ENCODE peak calls at places on chromosomes 16 and 17, in ten cellular contexts. U is stimulated activated CD8-positive, alpha-beta memory T cell treated with anti-CD3 and anti-CD28 coated beads, Interleukin-12 subunit alpha, Interleukin-12 subunit beta, amount 100 ng/mL, for 4 hours; B is H54; W is naive thymus-derived CD4-positive, alpha-beta T cell; F is germinal center; H is EH; V is RPMI8226; S is mucosa of gallbladder; E is T-cell; I is amniotic stem cell. L is an unnamed sample.

GRCh38 chr17:72852267-72852945 is 240.1 kb downstream of the SLC39A11 start:
- DNase-seq in U (no peak), B (no peak), W (no peak), F (no peak), H (no peak), V (no peak), S (no peak), E (no peak), I (no peak), L (no peak)

GRCh38 chr16:1290860-1291575 is 18.4 kb upstream of the UBE2I start:
- DNase-seq in U (no peak), B (no peak), W (no peak), F (no peak), H (no peak), V (peak), S (no peak), E (no peak), I (no peak), L (no peak)

GRCh38 chr16:22813223-22813945 is 578 bp upstream of the HS3ST2 start:
- DNase-seq in U (no peak), B (no peak), W (no peak), F (peak), H (peak), V (peak), S (peak), E (no peak), I (no peak), L (peak)

GRCh38 chr16:27239906-27240655 is 28.5 kb downstream of the NSMCE1 start:
- DNase-seq in U (no peak), B (no peak), W (no peak), F (no peak), H (no peak), V (no peak), S (no peak), E (no peak), I (no peak), L (no peak)

GRCh38 chr16:87145181-87146176 is 171.7 kb downstream of the C16orf95 start:
- DNase-seq in U (no peak), B (peak), W (no peak), F (no peak), H (peak), V (no peak), S (no peak), E (no peak), I (no peak), L (peak)

GRCh38 chr16:50395763-50396710 is 27.2 kb upstream of the BRD7 start:
- DNase-seq in U (no peak), B (no peak), W (peak), F (no peak), H (no peak), V (no peak), S (no peak), E (peak), I (no peak), L (no peak)

GRCh38 chr16:85573696-85574641 is 39.2 kb upstream of the GSE1 start:
- DNase-seq in U (no peak), B (no peak), W (no peak), F (no peak), H (peak), V (no peak), S (no peak), E (no peak), I (no peak), L (no peak)

GRCh38 chr17:39754958-39755549 is 17.3 kb downstream of the GRB7 start:
- DNase-seq in U (no peak), B (no peak), W (no peak), F (no peak), H (peak), V (peak), S (no peak), E (no peak), I (no peak), L (peak)

GRCh38 chr17:1422907-1423306 is 22.9 kb upstream of the YWHAE start:
- DNase-seq in U (no peak), B (peak), W (no peak), F (no peak), H (peak), V (no peak), S (no peak), E (no peak), I (peak), L (peak)

GRCh38 chr17:66373944-66374817 is 71.8 kb downstream of the PRKCA start:
- DNase-seq in U (peak), B (no peak), W (peak), F (no peak), H (peak), V (peak), S (peak), E (peak), I (no peak), L (no peak)

GRCh38 chr17:77318021-77318420 is 177.3 kb downstream of the SEC14L1 start:
- DNase-seq in U (no peak), B (no peak), W (no peak), F (no peak), H (no peak), V (no peak), S (no peak), E (no peak), I (no peak), L (no peak)

GRCh38 chr16:80744856-80745255 is 59.5 kb downstream of the CDYL2 start:
- DNase-seq in U (no peak), B (no peak), W (no peak), F (no peak), H (no peak), V (no peak), S (no peak), E (no peak), I (no peak), L (no peak)

GRCh38 chr17:17981330-17981729 is 8.7 kb downstream of the DRC3 start:
- DNase-seq in U (no peak), B (no peak), W (no peak), F (no peak), H (no peak), V (no peak), S (no peak), E (no peak), I (no peak), L (no peak)

GRCh38 chr17:4940625-4941021 is 555 bp downstream of the RNF167 start:
- DNase-seq in U (no peak), B (no peak), W (no peak), F (peak), H (no peak), V (no peak), S (no peak), E (no peak), I (no peak), L (peak)

GRCh38 chr16:86019446-86020047 is 120.6 kb downstream of the IRF8 start:
- DNase-seq in U (no peak), B (no peak), W (no peak), F (no peak), H (no peak), V (peak), S (no peak), E (no peak), I (no peak), L (no peak)

GRCh38 chr16:11977206-11978041 is 890 bp downstream of the SNX29 start:
- DNase-seq in U (no peak), B (peak), W (no peak), F (no peak), H (peak), V (peak), S (no peak), E (no peak), I (peak), L (peak)

GRCh38 chr16:14464796-14465195 is 165.3 kb downstream of the PARN start:
- DNase-seq in U (no peak), B (no peak), W (no peak), F (no peak), H (peak), V (no peak), S (no peak), E (no peak), I (no peak), L (no peak)

GRCh38 chr17:77402159-77402731 is 261.5 kb downstream of the SEC14L1 start:
- DNase-seq in U (no peak), B (no peak), W (no peak), F (no peak), H (no peak), V (no peak), S (no peak), E (no peak), I (no peak), L (no peak)

GRCh38 chr17:50052241-50052788 is 3.6 kb upstream of the ITGA3 start:
- DNase-seq in U (no peak), B (no peak), W (no peak), F (no peak), H (no peak), V (no peak), S (no peak), E (no peak), I (no peak), L (no peak)

GRCh38 chr16:67277294-67277998 is 1.9 kb upstream of the PLEKHG4 start:
- DNase-seq in U (no peak), B (peak), W (no peak), F (no peak), H (peak), V (peak), S (no peak), E (no peak), I (peak), L (peak)

GRCh38 chr17:75685508-75685907 is 18.4 kb downstream of the SAP30BP start:
- DNase-seq in U (no peak), B (no peak), W (no peak), F (no peak), H (peak), V (no peak), S (no peak), E (no peak), I (no peak), L (no peak)

GRCh38 chr17:82647593-82648164 is 565 bp downstream of the WDR45B start:
- DNase-seq in U (peak), B (peak), W (peak), F (peak), H (peak), V (peak), S (no peak), E (peak), I (no peak), L (peak)

GRCh38 chr16:1999866-2000514 is 9.6 kb downstream of the ZNF598 start:
- DNase-seq in U (no peak), B (no peak), W (no peak), F (no peak), H (no peak), V (no peak), S (no peak), E (no peak), I (no peak), L (no peak)

GRCh38 chr17:67285360-67285759 is 40.4 kb upstream of the HELZ start:
- DNase-seq in U (no peak), B (no peak), W (no peak), F (no peak), H (no peak), V (no peak), S (no peak), E (no peak), I (no peak), L (peak)